ENCODE peak calls at places on chromosomes 1 and 21, in five cellular contexts. One of them, this sample, is unnamed.

GRCh38 chr1:22687191-22687590 is 23.4 kb upstream of the EPHB2 start:
- DNase-seq in T-helper 9 cell: no peak
- DNase-seq in activated gamma-delta T cell: no peak
- DNase-seq in T-helper 2 cell: no peak
- DNase-seq in GM23338: no peak
- DNase-seq in this sample: no peak

GRCh38 chr1:161731241-161731640 is 9.9 kb downstream of the FCRLB start:
- DNase-seq in T-helper 9 cell: no peak
- DNase-seq in activated gamma-delta T cell: no peak
- DNase-seq in T-helper 2 cell: no peak
- DNase-seq in GM23338: no peak
- DNase-seq in this sample: no peak

GRCh38 chr1:109762039-109762585 is 1.6 kb downstream of the EPS8L3 start:
- DNase-seq in T-helper 9 cell: no peak
- DNase-seq in activated gamma-delta T cell: no peak
- DNase-seq in T-helper 2 cell: no peak
- DNase-seq in GM23338: no peak
- DNase-seq in this sample: no peak

GRCh38 chr1:10193340-10193739 is 17.0 kb upstream of the KIF1B start:
- DNase-seq in T-helper 9 cell: no peak
- DNase-seq in activated gamma-delta T cell: no peak
- DNase-seq in T-helper 2 cell: no peak
- DNase-seq in GM23338: no peak
- DNase-seq in this sample: no peak

GRCh38 chr1:218656301-218657037 is 311.3 kb downstream of the TGFB2 start:
- DNase-seq in T-helper 9 cell: no peak
- DNase-seq in activated gamma-delta T cell: no peak
- DNase-seq in T-helper 2 cell: no peak
- DNase-seq in GM23338: no peak
- DNase-seq in this sample: no peak

GRCh38 chr1:78722521-78722920 is 72.9 kb downstream of the IFI44 start:
- DNase-seq in T-helper 9 cell: no peak
- DNase-seq in activated gamma-delta T cell: no peak
- DNase-seq in T-helper 2 cell: no peak
- DNase-seq in GM23338: no peak
- DNase-seq in this sample: no peak

GRCh38 chr1:47927165-47927564 is 70.0 kb downstream of the TRABD2B start:
- DNase-seq in T-helper 9 cell: no peak
- DNase-seq in activated gamma-delta T cell: no peak
- DNase-seq in T-helper 2 cell: no peak
- DNase-seq in GM23338: no peak
- DNase-seq in this sample: peak; percentile 35

GRCh38 chr1:94947453-94947852 is 20.5 kb upstream of the CNN3 start:
- DNase-seq in T-helper 9 cell: no peak
- DNase-seq in activated gamma-delta T cell: no peak
- DNase-seq in T-helper 2 cell: no peak
- DNase-seq in GM23338: no peak
- DNase-seq in this sample: no peak

GRCh38 chr1:21553116-21553926 is 44.1 kb downstream of the ALPL start:
- DNase-seq in T-helper 9 cell: no peak
- DNase-seq in activated gamma-delta T cell: no peak
- DNase-seq in T-helper 2 cell: no peak
- DNase-seq in GM23338: peak; percentile 52
- DNase-seq in this sample: no peak

GRCh38 chr1:9291914-9292360 is 757 bp upstream of the SPSB1 start:
- DNase-seq in T-helper 9 cell: no peak
- DNase-seq in activated gamma-delta T cell: no peak
- DNase-seq in T-helper 2 cell: no peak
- DNase-seq in GM23338: peak; percentile 58
- DNase-seq in this sample: peak; percentile 58

GRCh38 chr21:39696620-39697019 is 48.4 kb upstream of the IGSF5 start:
- DNase-seq in T-helper 9 cell: no peak
- DNase-seq in activated gamma-delta T cell: no peak
- DNase-seq in T-helper 2 cell: no peak
- DNase-seq in GM23338: no peak
- DNase-seq in this sample: no peak

GRCh38 chr1:186093437-186093836 is 281.6 kb downstream of the TPR start:
- DNase-seq in T-helper 9 cell: no peak
- DNase-seq in activated gamma-delta T cell: no peak
- DNase-seq in T-helper 2 cell: no peak
- DNase-seq in GM23338: no peak
- DNase-seq in this sample: no peak

GRCh38 chr1:94280541-94280940 is 43.2 kb upstream of the ARHGAP29 start:
- DNase-seq in T-helper 9 cell: no peak
- DNase-seq in activated gamma-delta T cell: no peak
- DNase-seq in T-helper 2 cell: no peak
- DNase-seq in GM23338: no peak
- DNase-seq in this sample: no peak

This sample was measured in HepG2.